ENCODE peak calls at places on chromosomes 13 and 19, in ten cellular contexts. One of them, this sample, is unnamed.

GRCh38 chr19:52191951-52192350 is 2.1 kb downstream of the PPP2R1A start:
- DNase-seq in cardiac fibroblast: peak; percentile 22
- DNase-seq in foreskin fibroblast: no peak
- DNase-seq in ascending aorta: no peak
- DNase-seq in astrocyte of the spinal cord: no peak
- DNase-seq in suprapubic skin: no peak
- DNase-seq in kidney epithelial cell: no peak
- DNase-seq in HFF-Myc: no peak
- DNase-seq in stomach: no peak
- DNase-seq in fibroblast of villous mesenchyme: no peak
- DNase-seq in this sample: no peak

GRCh38 chr19:2207991-2208860 is 27.9 kb downstream of the PLEKHJ1 start:
- DNase-seq in fibroblast of villous mesenchyme: peak; percentile 89
- DNase-seq in astrocyte of the spinal cord: peak; percentile 50
- DNase-seq in HFF-Myc: peak; percentile 51
- DNase-seq in ascending aorta: no peak
- DNase-seq in foreskin fibroblast: peak; percentile 96
- DNase-seq in stomach: peak; percentile 48
- DNase-seq in cardiac fibroblast: peak; percentile 71
- DNase-seq in suprapubic skin: peak; percentile 90
- DNase-seq in kidney epithelial cell: peak; percentile 4
- DNase-seq in this sample: no peak

GRCh38 chr13:49214917-49215376 is 5.2 kb upstream of the MLNR start:
- DNase-seq in ascending aorta: no peak
- DNase-seq in stomach: peak; percentile 42
- DNase-seq in HFF-Myc: no peak
- DNase-seq in kidney epithelial cell: peak; percentile 2
- DNase-seq in suprapubic skin: no peak
- DNase-seq in cardiac fibroblast: peak; percentile 35
- DNase-seq in foreskin fibroblast: peak; percentile 45
- DNase-seq in astrocyte of the spinal cord: no peak
- DNase-seq in fibroblast of villous mesenchyme: peak; percentile 30
- DNase-seq in this sample: no peak

GRCh38 chr13:95714142-95714832 is 37.3 kb downstream of the DNAJC3 start:
- DNase-seq in foreskin fibroblast: peak; percentile 84
- DNase-seq in fibroblast of villous mesenchyme: peak; percentile 77
- DNase-seq in kidney epithelial cell: peak; percentile 75
- DNase-seq in ascending aorta: no peak
- DNase-seq in stomach: no peak
- DNase-seq in astrocyte of the spinal cord: peak; percentile 79
- DNase-seq in HFF-Myc: no peak
- DNase-seq in cardiac fibroblast: peak; percentile 59
- DNase-seq in suprapubic skin: no peak
- DNase-seq in this sample: no peak

GRCh38 chr13:29402168-29402621 is 193.3 kb downstream of the SLC7A1 start:
- DNase-seq in ascending aorta: no peak
- DNase-seq in HFF-Myc: no peak
- DNase-seq in kidney epithelial cell: peak; percentile 28
- DNase-seq in fibroblast of villous mesenchyme: peak; percentile 71
- DNase-seq in cardiac fibroblast: peak; percentile 1
- DNase-seq in stomach: no peak
- DNase-seq in foreskin fibroblast: no peak
- DNase-seq in suprapubic skin: no peak
- DNase-seq in astrocyte of the spinal cord: peak; percentile 12
- DNase-seq in this sample: no peak

GRCh38 chr19:13302521-13303270 is 152.5 kb downstream of the IER2 start:
- DNase-seq in cardiac fibroblast: no peak
- DNase-seq in astrocyte of the spinal cord: no peak
- DNase-seq in stomach: no peak
- DNase-seq in HFF-Myc: no peak
- DNase-seq in kidney epithelial cell: no peak
- DNase-seq in foreskin fibroblast: no peak
- DNase-seq in fibroblast of villous mesenchyme: no peak
- DNase-seq in suprapubic skin: no peak
- DNase-seq in ascending aorta: no peak
- DNase-seq in this sample: no peak

GRCh38 chr19:15378529-15379082 is 981 bp downstream of the AKAP8 start:
- DNase-seq in kidney epithelial cell: no peak
- DNase-seq in ascending aorta: peak; percentile 66
- DNase-seq in cardiac fibroblast: peak; percentile 58
- DNase-seq in astrocyte of the spinal cord: peak; percentile 38
- DNase-seq in stomach: peak; percentile 59
- DNase-seq in suprapubic skin: no peak
- DNase-seq in fibroblast of villous mesenchyme: peak; percentile 70
- DNase-seq in HFF-Myc: no peak
- DNase-seq in foreskin fibroblast: peak; percentile 79
- DNase-seq in this sample: no peak

GRCh38 chr13:79775830-79776229 is 294.9 kb downstream of the NDFIP2 start:
- DNase-seq in astrocyte of the spinal cord: peak; percentile 83
- DNase-seq in HFF-Myc: peak; percentile 59
- DNase-seq in suprapubic skin: no peak
- DNase-seq in kidney epithelial cell: peak; percentile 56
- DNase-seq in cardiac fibroblast: peak; percentile 88
- DNase-seq in stomach: peak; percentile 29
- DNase-seq in foreskin fibroblast: peak; percentile 90
- DNase-seq in fibroblast of villous mesenchyme: peak; percentile 73
- DNase-seq in ascending aorta: no peak
- DNase-seq in this sample: no peak

GRCh38 chr19:17279436-17279835 is 2.3 kb upstream of the ANKLE1 start:
- DNase-seq in astrocyte of the spinal cord: no peak
- DNase-seq in ascending aorta: no peak
- DNase-seq in kidney epithelial cell: no peak
- DNase-seq in cardiac fibroblast: no peak
- DNase-seq in suprapubic skin: no peak
- DNase-seq in foreskin fibroblast: no peak
- DNase-seq in HFF-Myc: no peak
- DNase-seq in fibroblast of villous mesenchyme: no peak
- DNase-seq in stomach: no peak
- DNase-seq in this sample: no peak

GRCh38 chr19:53597023-53597422 is 34.8 kb upstream of the DPRX start:
- DNase-seq in HFF-Myc: no peak
- DNase-seq in suprapubic skin: no peak
- DNase-seq in cardiac fibroblast: no peak
- DNase-seq in stomach: no peak
- DNase-seq in kidney epithelial cell: no peak
- DNase-seq in astrocyte of the spinal cord: no peak
- DNase-seq in foreskin fibroblast: no peak
- DNase-seq in fibroblast of villous mesenchyme: peak; percentile 15
- DNase-seq in ascending aorta: no peak
- DNase-seq in this sample: no peak

GRCh38 chr19:23222998-23223652 is 27.1 kb downstream of the ZNF724 start:
- DNase-seq in astrocyte of the spinal cord: no peak
- DNase-seq in stomach: no peak
- DNase-seq in HFF-Myc: no peak
- DNase-seq in foreskin fibroblast: no peak
- DNase-seq in fibroblast of villous mesenchyme: no peak
- DNase-seq in ascending aorta: no peak
- DNase-seq in kidney epithelial cell: no peak
- DNase-seq in suprapubic skin: no peak
- DNase-seq in cardiac fibroblast: no peak
- DNase-seq in this sample: no peak

GRCh38 chr19:8491574-8491973 is 10.9 kb downstream of the PRAM1 start:
- DNase-seq in stomach: no peak
- DNase-seq in foreskin fibroblast: no peak
- DNase-seq in kidney epithelial cell: no peak
- DNase-seq in astrocyte of the spinal cord: no peak
- DNase-seq in fibroblast of villous mesenchyme: no peak
- DNase-seq in ascending aorta: no peak
- DNase-seq in suprapubic skin: no peak
- DNase-seq in HFF-Myc: no peak
- DNase-seq in cardiac fibroblast: no peak
- DNase-seq in this sample: no peak
- TF ChIP-seq CTCF in stomach: no peak
- TF ChIP-seq CTCF in foreskin fibroblast: no peak
- TF ChIP-seq CTCF in kidney epithelial cell: no peak
- TF ChIP-seq CTCF in astrocyte of the spinal cord: no peak
- TF ChIP-seq CTCF in fibroblast of villous mesenchyme: no peak
- TF ChIP-seq CTCF in ascending aorta: no peak
- TF ChIP-seq CTCF in suprapubic skin: no peak
- TF ChIP-seq CTCF in HFF-Myc: no peak
- TF ChIP-seq CTCF in cardiac fibroblast: no peak
- TF ChIP-seq CTCF in this sample: no peak

GRCh38 chr13:30934381-30934780 is 1.9 kb downstream of the TEX26 start:
- DNase-seq in kidney epithelial cell: no peak
- DNase-seq in HFF-Myc: no peak
- DNase-seq in suprapubic skin: no peak
- DNase-seq in cardiac fibroblast: no peak
- DNase-seq in fibroblast of villous mesenchyme: peak; percentile 9
- DNase-seq in stomach: no peak
- DNase-seq in foreskin fibroblast: no peak
- DNase-seq in astrocyte of the spinal cord: no peak
- DNase-seq in ascending aorta: no peak
- DNase-seq in this sample: no peak
- TF ChIP-seq CTCF in kidney epithelial cell: no peak
- TF ChIP-seq CTCF in HFF-Myc: peak; percentile 13
- TF ChIP-seq CTCF in suprapubic skin: no peak
- TF ChIP-seq CTCF in cardiac fibroblast: peak; percentile 14
- TF ChIP-seq CTCF in fibroblast of villous mesenchyme: peak; percentile 20
- TF ChIP-seq CTCF in stomach: no peak
- TF ChIP-seq CTCF in foreskin fibroblast: peak; percentile 3
- TF ChIP-seq CTCF in astrocyte of the spinal cord: peak; percentile 29
- TF ChIP-seq CTCF in ascending aorta: no peak
- TF ChIP-seq CTCF in this sample: no peak

DNA sequence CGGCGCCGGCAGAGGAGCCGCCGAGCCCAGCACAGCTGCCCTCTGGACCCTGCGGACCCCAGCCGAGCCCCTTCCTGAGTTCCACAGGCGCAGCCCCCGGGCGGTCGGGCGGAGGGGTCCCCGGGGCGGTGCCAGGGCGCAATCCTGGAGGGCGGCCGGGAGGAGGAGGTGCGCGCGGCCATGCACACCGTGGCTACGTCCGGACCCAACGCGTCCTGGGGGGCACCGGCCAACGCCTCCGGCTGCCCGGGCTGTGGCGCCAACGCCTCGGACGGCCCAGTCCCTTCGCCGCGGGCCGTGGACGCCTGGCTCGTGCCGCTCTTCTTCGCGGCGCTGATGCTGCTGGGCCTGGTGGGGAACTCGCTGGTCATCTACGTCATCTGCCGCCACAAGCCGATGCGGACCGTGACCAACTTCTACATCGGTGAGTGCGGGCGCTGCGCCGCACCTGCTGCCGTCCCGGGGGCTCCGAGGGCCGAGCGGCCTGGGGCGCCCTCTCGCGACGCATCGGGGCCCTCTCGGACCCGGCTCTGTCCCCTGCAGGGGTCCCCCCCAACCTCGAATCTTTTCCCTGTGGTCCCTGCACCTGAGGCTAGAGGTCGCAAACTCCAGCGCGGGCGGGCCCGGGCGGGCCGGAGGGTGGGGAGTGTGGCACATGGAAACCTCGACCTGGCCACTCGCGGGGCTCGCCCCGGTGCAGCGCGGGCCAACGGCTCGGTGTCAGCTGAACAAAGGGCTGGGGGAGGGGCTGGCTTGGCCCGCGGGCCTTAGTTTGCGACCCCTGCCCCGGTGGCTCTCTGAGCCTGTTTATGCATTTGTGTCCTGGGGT is at the start of gene KISS1R:
- DNase-seq in astrocyte of the spinal cord: no peak
- DNase-seq in stomach: peak; percentile 44
- DNase-seq in foreskin fibroblast: peak; percentile 47
- DNase-seq in HFF-Myc: no peak
- DNase-seq in ascending aorta: peak; percentile 75
- DNase-seq in cardiac fibroblast: peak; percentile 29
- DNase-seq in kidney epithelial cell: no peak
- DNase-seq in suprapubic skin: no peak
- DNase-seq in fibroblast of villous mesenchyme: no peak
- DNase-seq in this sample: no peak
- TF ChIP-seq CTCF in astrocyte of the spinal cord: peak; percentile 40
- TF ChIP-seq CTCF in stomach: no peak
- TF ChIP-seq CTCF in foreskin fibroblast: peak; percentile 40
- TF ChIP-seq CTCF in HFF-Myc: peak; percentile 54
- TF ChIP-seq CTCF in ascending aorta: peak; percentile 54
- TF ChIP-seq CTCF in cardiac fibroblast: peak; percentile 25
- TF ChIP-seq CTCF in kidney epithelial cell: peak; percentile 37
- TF ChIP-seq CTCF in suprapubic skin: no peak
- TF ChIP-seq CTCF in fibroblast of villous mesenchyme: peak; percentile 55
- TF ChIP-seq CTCF in this sample: no peak

GRCh38 chr13:98766120-98766519 is 13.6 kb upstream of the SLC15A1 start:
- DNase-seq in suprapubic skin: no peak
- DNase-seq in foreskin fibroblast: no peak
- DNase-seq in stomach: no peak
- DNase-seq in HFF-Myc: no peak
- DNase-seq in fibroblast of villous mesenchyme: no peak
- DNase-seq in cardiac fibroblast: no peak
- DNase-seq in astrocyte of the spinal cord: no peak
- DNase-seq in kidney epithelial cell: no peak
- DNase-seq in ascending aorta: no peak
- DNase-seq in this sample: no peak

GRCh38 chr13:98755729-98756128 is 3.3 kb upstream of the SLC15A1 start:
- DNase-seq in kidney epithelial cell: no peak
- DNase-seq in HFF-Myc: no peak
- DNase-seq in ascending aorta: no peak
- DNase-seq in stomach: no peak
- DNase-seq in fibroblast of villous mesenchyme: no peak
- DNase-seq in suprapubic skin: no peak
- DNase-seq in cardiac fibroblast: no peak
- DNase-seq in astrocyte of the spinal cord: no peak
- DNase-seq in foreskin fibroblast: no peak
- DNase-seq in this sample: no peak

GRCh38 chr13:98761979-98762616 is 9.6 kb upstream of the SLC15A1 start:
- DNase-seq in foreskin fibroblast: no peak
- DNase-seq in ascending aorta: no peak
- DNase-seq in HFF-Myc: no peak
- DNase-seq in cardiac fibroblast: no peak
- DNase-seq in astrocyte of the spinal cord: no peak
- DNase-seq in suprapubic skin: no peak
- DNase-seq in kidney epithelial cell: no peak
- DNase-seq in fibroblast of villous mesenchyme: no peak
- DNase-seq in stomach: no peak
- DNase-seq in this sample: no peak

GRCh38 chr13:98766716-98767115 is 14.2 kb upstream of the SLC15A1 start:
- DNase-seq in stomach: no peak
- DNase-seq in cardiac fibroblast: no peak
- DNase-seq in HFF-Myc: no peak
- DNase-seq in foreskin fibroblast: peak; percentile 17
- DNase-seq in astrocyte of the spinal cord: no peak
- DNase-seq in suprapubic skin: no peak
- DNase-seq in kidney epithelial cell: no peak
- DNase-seq in ascending aorta: no peak
- DNase-seq in fibroblast of villous mesenchyme: no peak
- DNase-seq in this sample: no peak

GRCh38 chr13:98761126-98761978 is 8.9 kb upstream of the SLC15A1 start:
- DNase-seq in suprapubic skin: no peak
- DNase-seq in ascending aorta: no peak
- DNase-seq in HFF-Myc: no peak
- DNase-seq in cardiac fibroblast: peak; percentile 75
- DNase-seq in astrocyte of the spinal cord: peak; percentile 44
- DNase-seq in foreskin fibroblast: peak; percentile 55
- DNase-seq in stomach: peak; percentile 34
- DNase-seq in kidney epithelial cell: no peak
- DNase-seq in fibroblast of villous mesenchyme: peak; percentile 85
- DNase-seq in this sample: no peak
- TF ChIP-seq CTCF in suprapubic skin: no peak
- TF ChIP-seq CTCF in ascending aorta: no peak
- TF ChIP-seq CTCF in HFF-Myc: no peak
- TF ChIP-seq CTCF in cardiac fibroblast: peak; percentile 3
- TF ChIP-seq CTCF in astrocyte of the spinal cord: no peak
- TF ChIP-seq CTCF in foreskin fibroblast: no peak
- TF ChIP-seq CTCF in stomach: no peak
- TF ChIP-seq CTCF in kidney epithelial cell: no peak
- TF ChIP-seq CTCF in fibroblast of villous mesenchyme: no peak
- TF ChIP-seq CTCF in this sample: no peak